ENCODE peak calls at places on chromosomes 2 and 18, in four cellular contexts. E is GM12878, V is HepG2, P is H1. Q is an unnamed sample. For H3K9me3 and H3K4me1, the result is how much of the 10 kb centered on the place peaks cover.

GRCh38 chr18:63936156-63936931 is 12.8 kb upstream of the HMSD start:
- DNase-seq in E (peak), V (peak), P (peak), Q (peak)

GRCh38 chr2:211455225-211455841 is 898.9 kb downstream of the CPS1 start:
- DNase-seq in E (no peak), V (peak), P (no peak), Q (peak)

GRCh38 chr2:11079131-11079824 is 76.0 kb upstream of the SLC66A3 start:
- DNase-seq in E (no peak), V (no peak), P (no peak), Q (no peak)

GRCh38 chr2:44479127-44479887 is 117.6 kb downstream of the CAMKMT start:
- DNase-seq in E (peak), V (peak), P (peak), Q (peak)

GRCh38 chr18:55794288-55795052 is 206.5 kb upstream of the TCF4 start:
- DNase-seq in E (no peak), V (no peak), P (no peak), Q (no peak)

GRCh38 chr2:234905547-234906260 is 46.1 kb upstream of the SH3BP4 start:
- DNase-seq in E (no peak), V (no peak), P (no peak), Q (no peak)

GRCh38 chr2:140454717-140455116 is 1674.5 kb upstream of the NXPH2 start:
- DNase-seq in E (no peak), V (no peak), P (no peak), Q (no peak)

GRCh38 chr18:10682368-10682714 is 156.5 kb downstream of the NAPG start:
- DNase-seq in E (no peak), V (no peak), P (no peak), Q (no peak)

GRCh38 chr2:27212626-27213471 is 781 bp upstream of the SLC5A6 start:
- DNase-seq in E (no peak), V (peak), P (no peak), Q (no peak)

GRCh38 chr2:54256091-54256694 is at the start of gene TSPYL6:
- DNase-seq in E (no peak), V (no peak), P (no peak), Q (no peak)

GRCh38 chr2:240416821-240417220 is 18.6 kb upstream of the GPC1 start:
- DNase-seq in E (no peak), V (no peak), P (no peak), Q (no peak)

GRCh38 chr2:54015809-54016703 is 45.3 kb upstream of the PSME4 start:
- DNase-seq in E (no peak), V (peak), P (no peak), Q (no peak)

GRCh38 chr2:26793518-26793917 is 7.7 kb downstream of the CENPA start:
- DNase-seq in E (no peak), V (no peak), P (no peak), Q (no peak)

GRCh38 chr2:53668624-53669026 is 99.0 kb upstream of the CHAC2 start:
- DNase-seq in E (no peak), V (no peak), P (no peak), Q (no peak)

GRCh38 chr2:207767461-207768167 is 2.1 kb downstream of the FZD5 start:
- DNase-seq in E (no peak), V (peak), P (no peak), Q (no peak)

GRCh38 chr2:14632133-14632936 is at the start of gene LRATD1:
- DNase-seq in E (no peak), V (peak), P (peak), Q (peak)

GRCh38 chr18:74141638-74142037 is 6.0 kb downstream of the FBXO15 start:
- DNase-seq in E (no peak), V (no peak), P (no peak), Q (no peak)

GRCh38 chr18:63701952-63702351 is 808 bp upstream of the SERPINB11 start:
- DNase-seq in E (no peak), V (no peak), P (no peak), Q (no peak)

GRCh38 chr2:29583104-29583503 is 338.3 kb downstream of the ALK start:
- DNase-seq in E (peak), V (no peak), P (no peak), Q (no peak)

GRCh38 chr2:219541611-219542180 is 1.9 kb downstream of the CHPF start:
- DNase-seq in E (peak), V (peak), P (peak), Q (peak)

GRCh38 chr2:110735366-110735765 is 3.0 kb downstream of the ACOXL start:
- DNase-seq in E (no peak), V (no peak), P (no peak), Q (no peak)

GRCh38 chr2:153287109-153287801 is 191.3 kb downstream of the RPRM start:
- DNase-seq in E (no peak), V (peak), P (peak), Q (peak)

GRCh38 chr2:195026261-195026660 is 630.8 kb upstream of the SLC39A10 start:
- DNase-seq in E (no peak), V (no peak), P (no peak), Q (no peak)

GRCh38 chr18:7754725-7755181 is 187.6 kb downstream of the PTPRM start:
- DNase-seq in E (no peak), V (peak), P (no peak), Q (no peak)

GRCh38 chr2:133434962-133435668 is 133.1 kb downstream of the NCKAP5 start:
- DNase-seq in E (no peak), V (no peak), P (no peak), Q (no peak)

GRCh38 chr18:13268746-13269285 is 50.3 kb downstream of the LDLRAD4 start:
- DNase-seq in E (no peak), V (no peak), P (no peak), Q (no peak)

GRCh38 chr2:10501521-10501961 is 53.4 kb upstream of the ODC1 start:
- DNase-seq in E (no peak), V (no peak), P (no peak), Q (no peak)

GRCh38 chr2:50746526-50746925 is 285.4 kb downstream of the NRXN1 start:
- DNase-seq in E (no peak), V (peak), P (no peak), Q (peak)

GRCh38 chr2:34545486-34546136 is 946.5 kb upstream of the FAM98A start:
- DNase-seq in E (no peak), V (no peak), P (no peak), Q (no peak)

GRCh38 chr2:169237939-169238338 is 124.4 kb downstream of the LRP2 start:
- DNase-seq in E (no peak), V (no peak), P (no peak), Q (no peak)

GRCh38 chr2:233699424-233700027 is 6.8 kb downstream of the UGT1A6 start:
- DNase-seq in E (no peak), V (no peak), P (no peak), Q (no peak)

GRCh38 chr2:54964271-54964670 is 86.0 kb downstream of the RTN4 start:
- DNase-seq in E (no peak), V (no peak), P (no peak), Q (no peak)

GRCh38 chr2:182318466-182319309 is 108.1 kb downstream of the PDE1A start:
- DNase-seq in E (no peak), V (no peak), P (no peak), Q (no peak)

GRCh38 chr2:136376211-136376610 is 258.3 kb upstream of the CXCR4 start:
- DNase-seq in E (no peak), V (no peak), P (no peak), Q (no peak)

GRCh38 chr2:84865181-84865783 is 15.6 kb downstream of the TRABD2A start:
- DNase-seq in E (no peak), V (no peak), P (no peak), Q (no peak)

GRCh38 chr2:204749319-204749718 is 204.0 kb downstream of the PARD3B start:
- DNase-seq in E (no peak), V (no peak), P (no peak), Q (no peak)

GRCh38 chr2:202514732-202515131 is 120.0 kb upstream of the FAM117B start:
- DNase-seq in E (no peak), V (no peak), P (no peak), Q (no peak)

GRCh38 chr2:73980566-73980965 is 4.1 kb upstream of the TET3 start:
- DNase-seq in E (no peak), V (peak), P (no peak), Q (no peak)

GRCh38 chr2:73979686-73980085 is 5.0 kb upstream of the TET3 start:
- DNase-seq in E (no peak), V (peak), P (no peak), Q (no peak)

GRCh38 chr2:73977466-73977865 is 7.2 kb upstream of the TET3 start:
- DNase-seq in E (no peak), V (no peak), P (no peak), Q (no peak)

GRCh38 chr2:73976803-73977202 is 7.9 kb upstream of the TET3 start:
- DNase-seq in E (no peak), V (no peak), P (no peak), Q (no peak)

GRCh38 chr2:73979021-73979420 is 5.7 kb upstream of the TET3 start:
- DNase-seq in E (no peak), V (no peak), P (no peak), Q (no peak)
- TF ChIP-seq SUZ12 in E (no peak), V (no peak), P (no peak), Q (no peak)

DNA sequence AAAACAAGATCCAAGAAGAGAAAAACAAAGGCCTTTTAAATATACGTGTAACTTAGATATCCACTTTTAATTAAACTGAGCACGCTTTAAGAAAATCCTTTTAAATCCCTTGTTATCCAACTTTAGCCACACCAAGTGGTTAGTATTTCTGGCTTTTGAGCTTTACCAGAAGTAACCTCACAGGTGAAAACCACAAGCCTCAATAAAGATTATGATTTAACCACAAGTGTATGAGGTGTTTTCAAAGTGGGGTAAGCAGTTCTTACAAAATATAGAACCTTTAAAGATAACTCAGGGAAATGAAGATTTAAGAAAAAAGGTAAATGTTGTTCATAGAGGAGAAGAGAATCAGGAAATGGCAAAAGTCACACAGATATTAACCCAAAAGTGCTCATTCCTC is 58.4 kb upstream of the CDCA7 start:
- DNase-seq in E (no peak), V (no peak), P (no peak), Q (no peak)
- H3K9me3 ChIP-seq in E (under half), V (under half), P (half or more), Q (half or more)

GRCh38 chr2:9332853-9333245 is 90.5 kb downstream of the ITGB1BP1 start:
- DNase-seq in E (no peak), V (no peak), P (no peak), Q (no peak)
- H3K4me1 ChIP-seq in E (under half), V (half or more), P (under half), Q (under half)

DNA sequence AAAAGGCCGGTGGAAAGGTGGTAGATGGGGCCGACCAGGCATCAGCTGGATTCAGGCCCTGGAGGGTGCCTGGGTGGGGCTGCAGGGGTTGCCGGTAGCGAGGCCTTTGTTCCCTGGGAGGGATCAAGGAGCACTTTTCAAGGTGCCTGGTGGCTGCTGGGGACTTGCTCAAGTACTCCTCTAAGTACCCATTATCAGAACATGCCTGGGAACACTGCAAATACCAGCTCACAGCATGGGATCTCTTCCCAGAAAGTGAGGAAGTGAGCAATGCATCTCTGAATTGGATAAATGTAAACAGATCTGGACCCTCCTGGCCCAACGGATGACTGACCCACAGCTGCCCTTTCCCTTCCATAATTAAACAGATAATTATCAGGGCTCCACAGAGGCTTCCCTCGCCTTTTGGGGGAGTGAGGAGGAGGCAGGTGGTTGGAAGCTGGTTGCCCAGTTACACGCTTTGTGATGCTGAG is 210.6 kb downstream of the SH3RF3 start:
- DNase-seq in E (no peak), V (no peak), P (no peak), Q (no peak)
- TF ChIP-seq SUZ12 in E (no peak), V (no peak), P (no peak), Q (no peak)